ENCODE peak calls at places on chromosomes 11 and 22, in ten cellular contexts. I is H9, W is astrocyte of the spinal cord, E is uterus, G is left lung, O is heart left ventricle, V is RWPE1, L is fibroblast of mammary gland, T is MM.1S, D is GM12865. C is an unnamed sample.
A peak's percentile ranks its signal among the peaks of the same experiment; 100 is the strongest.

GRCh38 chr22:35521358-35522264 is 19.0 kb upstream of the RASD2 start:
- DNase-seq in G (no peak), T (no peak), E (no peak), V (peak; percentile 9), I (no peak), W (no peak), L (no peak), D (no peak), O (no peak), C (no peak)

GRCh38 chr22:37996515-37997246 is 12.3 kb upstream of the SOX10 start:
- DNase-seq in L (no peak), V (no peak), O (no peak), W (no peak), I (no peak), E (no peak), G (no peak), T (no peak), D (no peak), C (no peak)

GRCh38 chr11:116263020-116263419 is 509.8 kb downstream of the BUD13 start:
- DNase-seq in D (no peak), I (no peak), W (no peak), L (no peak), G (no peak), E (no peak), V (no peak), T (no peak), O (no peak), C (no peak)

GRCh38 chr22:45235851-45236342 is 4.8 kb downstream of the KIAA0930 start:
- DNase-seq in L (no peak), E (no peak), D (peak; percentile 52), T (peak; percentile 81), W (no peak), G (no peak), I (no peak), V (no peak), O (no peak), C (no peak)

GRCh38 chr22:19325296-19325950 is 33.9 kb upstream of the CLTCL1 start:
- DNase-seq in D (no peak), I (no peak), E (no peak), T (no peak), L (peak; percentile 88), W (no peak), V (peak; percentile 5), G (no peak), O (no peak), C (no peak)

GRCh38 chr11:72704028-72704782 is 30.0 kb upstream of the PDE2A start:
- DNase-seq in I (no peak), O (no peak), V (no peak), L (peak; percentile 16), D (no peak), W (no peak), G (no peak), E (no peak), T (no peak), C (no peak)

GRCh38 chr11:79427126-79427525 is 13.7 kb downstream of the TENM4 start:
- DNase-seq in I (no peak), W (no peak), O (no peak), G (no peak), E (no peak), T (no peak), D (no peak), L (no peak), V (no peak), C (no peak)

GRCh38 chr11:60087239-60087638 is 1.2 kb upstream of the MS4A2 start:
- DNase-seq in L (no peak), O (no peak), E (no peak), T (no peak), V (no peak), D (no peak), W (no peak), I (no peak), G (no peak), C (no peak)

GRCh38 chr11:68722143-68722542 is 29.2 kb downstream of the TESMIN start:
- DNase-seq in V (no peak), G (no peak), L (no peak), I (no peak), E (no peak), T (no peak), D (no peak), O (no peak), W (no peak), C (no peak)

GRCh38 chr11:68724293-68724692 is 27.0 kb downstream of the TESMIN start:
- DNase-seq in V (no peak), E (no peak), W (no peak), D (no peak), T (no peak), O (no peak), L (no peak), I (no peak), G (no peak), C (no peak)

DNA sequence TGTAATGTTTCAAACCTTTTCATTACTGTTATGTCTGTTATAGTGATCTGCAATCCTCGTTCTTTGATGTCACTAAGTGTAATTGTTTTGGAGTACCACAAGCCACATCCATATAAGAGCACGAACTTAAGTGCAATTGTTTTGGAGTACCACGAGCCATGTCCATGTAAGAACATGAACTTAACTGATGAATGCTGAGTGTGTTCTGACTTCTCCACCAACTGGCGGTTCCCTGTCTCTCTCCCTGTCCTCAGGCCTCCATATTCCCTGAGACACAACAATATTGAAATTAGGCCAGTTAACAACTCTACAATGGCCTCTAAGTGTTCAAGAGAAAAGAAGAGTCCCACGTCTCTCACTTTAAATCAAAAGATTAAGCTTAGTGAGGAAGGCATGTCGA is 23.5 kb downstream of the TESMIN start:
- DNase-seq in G (no peak), O (no peak), D (no peak), I (no peak), L (peak; percentile 19), E (no peak), T (no peak), W (peak; percentile 10), V (no peak), C (no peak)
- TF ChIP-seq CTCF in G (no peak), O (no peak), D (no peak), I (no peak), L (peak; percentile 11), E (no peak), T (no peak), W (peak; percentile 21), V (no peak), C (no peak)

GRCh38 chr11:96520939-96521338 is 131.1 kb downstream of the JRKL start:
- DNase-seq in O (no peak), D (no peak), E (no peak), G (no peak), W (no peak), I (no peak), L (no peak), T (no peak), V (no peak), C (no peak)

GRCh38 chr11:96530473-96530872 is 140.7 kb downstream of the JRKL start:
- DNase-seq in E (no peak), G (no peak), O (no peak), W (no peak), T (no peak), L (no peak), D (peak; percentile 11), I (no peak), V (no peak), C (no peak)

DNA sequence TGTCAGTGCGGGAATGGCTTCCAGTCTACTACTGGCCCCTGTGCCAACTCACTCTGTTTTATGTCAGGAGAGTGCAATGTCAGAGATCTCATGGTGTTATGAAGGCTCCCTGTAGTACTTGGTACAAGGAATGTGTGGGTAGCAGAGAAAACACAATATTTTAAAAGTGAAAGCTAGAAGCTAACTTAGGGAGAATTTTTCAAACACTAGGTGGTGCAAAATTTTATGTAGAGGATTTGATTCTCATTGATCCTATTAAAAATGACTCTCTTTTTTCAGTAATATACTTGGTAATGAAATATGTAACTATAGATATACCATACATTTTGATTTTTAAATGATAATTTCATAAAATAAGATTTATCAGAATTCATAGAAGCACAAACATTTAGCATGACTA is 134.7 kb downstream of the JRKL start:
- DNase-seq in W (peak; percentile 2), G (no peak), E (no peak), O (no peak), T (no peak), D (no peak), V (no peak), L (no peak), I (no peak), C (no peak)
- TF ChIP-seq CTCF in W (peak; percentile 13), G (peak; percentile 16), E (no peak), O (no peak), T (peak; percentile 34), D (no peak), V (no peak), L (no peak), I (no peak), C (no peak)

DNA sequence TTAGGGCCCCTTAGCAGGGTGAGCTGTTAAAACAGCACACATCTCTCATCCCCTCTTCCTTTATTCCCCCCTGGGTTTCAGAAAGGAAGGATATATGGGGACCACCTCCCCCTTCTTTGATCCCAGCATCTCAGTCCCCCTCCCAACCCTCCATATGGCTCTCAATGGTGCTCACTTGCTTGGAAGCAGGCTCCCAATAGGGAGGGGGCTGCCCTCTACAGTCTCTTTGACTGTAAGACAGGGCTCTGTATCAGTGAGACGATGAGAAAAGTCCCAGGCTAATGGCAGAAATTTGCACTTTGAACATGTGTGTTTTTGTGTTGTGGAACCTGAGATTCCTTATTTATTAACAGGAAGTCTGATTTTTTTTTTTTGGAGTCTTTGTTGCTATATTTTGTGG is 4.2 kb upstream of the CNTF start:
- DNase-seq in E (no peak), I (no peak), G (no peak), V (no peak), L (no peak), T (no peak), W (no peak), O (no peak), D (no peak), C (no peak)
- TF ChIP-seq CTCF in E (no peak), I (peak; percentile 44), G (no peak), V (no peak), L (peak; percentile 8), T (peak; percentile 17), W (no peak), O (peak; percentile 22), D (peak; percentile 17), C (no peak)

GRCh38 chr11:125083312-125084056 is 20.4 kb downstream of the SLC37A2 start:
- DNase-seq in T (no peak), O (no peak), E (no peak), D (no peak), I (no peak), W (no peak), G (no peak), L (no peak), V (no peak), C (no peak)

GRCh38 chr11:125086633-125087296 is 23.7 kb downstream of the SLC37A2 start:
- DNase-seq in G (no peak), T (no peak), O (no peak), I (no peak), D (no peak), L (no peak), V (no peak), W (no peak), E (no peak), C (no peak)

GRCh38 chr11:125084057-125084416 is 20.9 kb downstream of the SLC37A2 start:
- DNase-seq in L (no peak), T (no peak), O (no peak), G (no peak), W (no peak), V (no peak), D (no peak), I (no peak), E (no peak), C (no peak)

GRCh38 chr11:125084761-125085231 is 21.7 kb downstream of the SLC37A2 start:
- DNase-seq in G (no peak), E (no peak), I (no peak), D (no peak), L (no peak), W (no peak), V (no peak), O (no peak), T (no peak), C (no peak)

GRCh38 chr11:125085301-125086081 is 22.4 kb downstream of the SLC37A2 start:
- DNase-seq in D (no peak), W (no peak), T (no peak), I (peak; percentile 61), L (no peak), E (no peak), V (no peak), G (no peak), O (no peak), C (no peak)
- TF ChIP-seq CTCF in D (no peak), W (no peak), T (no peak), I (peak; percentile 60), L (no peak), E (no peak), V (no peak), G (no peak), O (no peak), C (no peak)